ENCODE peak calls at places on chromosomes 4 and X, in six cellular contexts. One of them, this sample, is unnamed.

GRCh38 chr4:55184600-55185523 is 59.5 kb upstream of the KDR start:
- DNase-seq in B cell: no peak
- DNase-seq in tibial nerve: peak; percentile 8
- DNase-seq in brain microvascular endothelial cell: peak; percentile 50
- DNase-seq in epithelial cell of esophagus: peak; percentile 82
- DNase-seq in cardiac fibroblast: peak; percentile 70
- DNase-seq in this sample: peak; percentile 47

GRCh38 chr4:105058177-105058812 is 88.4 kb upstream of the TET2 start:
- DNase-seq in B cell: no peak
- DNase-seq in tibial nerve: no peak
- DNase-seq in brain microvascular endothelial cell: peak; percentile 17
- DNase-seq in epithelial cell of esophagus: peak; percentile 81
- DNase-seq in cardiac fibroblast: peak; percentile 39
- DNase-seq in this sample: peak; percentile 56

GRCh38 chr4:182694551-182694950 is 222.6 kb downstream of the DCTD start:
- DNase-seq in B cell: no peak
- DNase-seq in tibial nerve: no peak
- DNase-seq in brain microvascular endothelial cell: no peak
- DNase-seq in epithelial cell of esophagus: no peak
- DNase-seq in cardiac fibroblast: no peak
- DNase-seq in this sample: no peak

GRCh38 chr4:78768447-78769177 is 7.5 kb upstream of the BMP2K start:
- DNase-seq in B cell: no peak
- DNase-seq in tibial nerve: no peak
- DNase-seq in brain microvascular endothelial cell: peak; percentile 63
- DNase-seq in epithelial cell of esophagus: peak; percentile 75
- DNase-seq in cardiac fibroblast: peak; percentile 63
- DNase-seq in this sample: peak; percentile 31

GRCh38 chr4:183241771-183242170 is 78.3 kb downstream of the CLDN22 start:
- DNase-seq in B cell: no peak
- DNase-seq in tibial nerve: no peak
- DNase-seq in brain microvascular endothelial cell: peak; percentile 18
- DNase-seq in epithelial cell of esophagus: no peak
- DNase-seq in cardiac fibroblast: peak; percentile 57
- DNase-seq in this sample: no peak

GRCh38 chr4:8157496-8157895 is 1.1 kb downstream of the ABLIM2 start:
- DNase-seq in B cell: no peak
- DNase-seq in tibial nerve: no peak
- DNase-seq in brain microvascular endothelial cell: no peak
- DNase-seq in epithelial cell of esophagus: no peak
- DNase-seq in cardiac fibroblast: peak; percentile 15
- DNase-seq in this sample: peak; percentile 74

GRCh38 chrX:45006002-45006800 is 133.2 kb downstream of the KDM6A start:
- DNase-seq in B cell: no peak
- DNase-seq in tibial nerve: no peak
- DNase-seq in brain microvascular endothelial cell: peak; percentile 20
- DNase-seq in epithelial cell of esophagus: peak; percentile 47
- DNase-seq in cardiac fibroblast: peak; percentile 25
- DNase-seq in this sample: peak; percentile 66

GRCh38 chr4:10108818-10109783 is 7.5 kb downstream of the WDR1 start:
- DNase-seq in B cell: no peak
- DNase-seq in tibial nerve: no peak
- DNase-seq in brain microvascular endothelial cell: no peak
- DNase-seq in epithelial cell of esophagus: peak; percentile 94
- DNase-seq in cardiac fibroblast: peak; percentile 53
- DNase-seq in this sample: peak; percentile 72

GRCh38 chr4:151712777-151713176 is 48.0 kb downstream of the GATB start:
- DNase-seq in B cell: no peak
- DNase-seq in tibial nerve: no peak
- DNase-seq in brain microvascular endothelial cell: no peak
- DNase-seq in epithelial cell of esophagus: no peak
- DNase-seq in cardiac fibroblast: no peak
- DNase-seq in this sample: no peak

GRCh38 chrX:107298276-107298675 is 91.9 kb downstream of the DNAAF6 start:
- DNase-seq in B cell: no peak
- DNase-seq in tibial nerve: no peak
- DNase-seq in brain microvascular endothelial cell: no peak
- DNase-seq in epithelial cell of esophagus: no peak
- DNase-seq in cardiac fibroblast: no peak
- DNase-seq in this sample: no peak

DNA sequence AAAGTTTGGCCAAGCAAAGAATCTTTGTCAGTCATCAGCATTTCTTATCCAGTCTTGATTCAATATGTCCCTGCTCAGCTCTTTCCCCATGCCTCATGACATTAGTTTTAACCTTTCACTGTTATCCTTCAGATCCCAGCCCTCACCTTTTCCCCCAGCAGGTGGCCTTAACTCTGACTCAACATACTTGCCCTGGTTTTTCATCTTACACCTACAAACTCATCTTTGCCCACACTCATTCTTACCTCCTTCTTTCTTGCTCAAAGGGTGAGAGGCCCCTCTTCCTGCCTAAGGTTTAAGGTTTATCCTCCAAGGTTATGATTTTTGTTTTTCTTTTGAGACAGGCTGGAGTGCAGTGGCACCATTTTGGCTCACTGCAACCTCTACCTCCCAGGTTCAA is 10.6 kb upstream of the ANXA5 start:
- DNase-seq in B cell: no peak
- DNase-seq in tibial nerve: no peak
- DNase-seq in brain microvascular endothelial cell: no peak
- DNase-seq in epithelial cell of esophagus: no peak
- DNase-seq in cardiac fibroblast: no peak
- DNase-seq in this sample: no peak
- TF ChIP-seq CTCF in B cell: no peak
- TF ChIP-seq CTCF in tibial nerve: no peak
- TF ChIP-seq CTCF in brain microvascular endothelial cell: no peak
- TF ChIP-seq CTCF in epithelial cell of esophagus: no peak
- TF ChIP-seq CTCF in cardiac fibroblast: no peak
- TF ChIP-seq CTCF in this sample: no peak

DNA sequence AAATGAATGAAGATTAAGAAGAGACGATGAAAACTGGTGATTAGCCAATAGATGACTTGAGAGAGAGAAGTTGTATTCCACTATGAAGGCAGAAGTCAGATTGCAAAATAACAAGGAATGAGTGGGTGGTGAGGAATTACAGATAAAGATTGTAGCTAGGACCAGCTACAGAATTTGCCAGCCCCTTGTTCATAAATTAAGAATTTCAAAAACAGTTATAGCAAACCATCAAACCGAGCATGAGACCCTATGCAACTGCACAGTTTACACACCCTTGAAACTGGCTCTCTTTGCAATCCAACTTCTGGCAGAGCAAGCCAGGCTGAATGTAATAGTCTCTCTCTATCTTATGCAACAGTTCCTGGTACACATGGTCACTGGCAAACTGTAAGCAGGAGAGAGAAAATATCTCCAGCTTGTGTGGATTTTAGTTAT is 35.2 kb downstream of the STAP1 start:
- DNase-seq in B cell: no peak
- DNase-seq in tibial nerve: no peak
- DNase-seq in brain microvascular endothelial cell: peak; percentile 11
- DNase-seq in epithelial cell of esophagus: peak; percentile 39
- DNase-seq in cardiac fibroblast: peak; percentile 56
- DNase-seq in this sample: peak; percentile 31
- TF ChIP-seq CTCF in B cell: no peak
- TF ChIP-seq CTCF in tibial nerve: no peak
- TF ChIP-seq CTCF in brain microvascular endothelial cell: no peak
- TF ChIP-seq CTCF in epithelial cell of esophagus: no peak
- TF ChIP-seq CTCF in cardiac fibroblast: no peak
- TF ChIP-seq CTCF in this sample: no peak

DNA sequence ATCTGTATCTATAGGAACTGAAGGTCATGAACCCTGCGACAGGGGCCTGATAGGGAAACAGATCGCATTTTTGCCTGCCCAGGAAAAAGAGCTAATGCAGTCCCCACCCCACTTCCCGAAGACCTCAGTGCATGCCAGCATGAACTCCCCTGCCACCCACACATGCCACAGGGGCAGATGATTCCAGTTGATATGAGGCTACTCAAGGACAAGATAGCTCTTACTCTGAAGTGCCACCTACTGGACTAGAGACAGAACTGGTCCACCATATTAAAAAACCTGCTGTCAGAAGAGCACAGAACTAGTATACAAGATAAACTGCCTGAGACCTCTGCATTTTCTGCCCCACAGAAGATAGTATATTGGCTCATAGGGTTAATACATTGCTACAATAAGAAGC is 68.0 kb downstream of the YIPF7 start:
- DNase-seq in B cell: no peak
- DNase-seq in tibial nerve: no peak
- DNase-seq in brain microvascular endothelial cell: no peak
- DNase-seq in epithelial cell of esophagus: peak; percentile 21
- DNase-seq in cardiac fibroblast: peak; percentile 9
- DNase-seq in this sample: peak; percentile 24
- TF ChIP-seq CTCF in B cell: no peak
- TF ChIP-seq CTCF in tibial nerve: no peak
- TF ChIP-seq CTCF in brain microvascular endothelial cell: no peak
- TF ChIP-seq CTCF in epithelial cell of esophagus: peak; percentile 16
- TF ChIP-seq CTCF in cardiac fibroblast: peak; percentile 18
- TF ChIP-seq CTCF in this sample: peak; percentile 21

DNA sequence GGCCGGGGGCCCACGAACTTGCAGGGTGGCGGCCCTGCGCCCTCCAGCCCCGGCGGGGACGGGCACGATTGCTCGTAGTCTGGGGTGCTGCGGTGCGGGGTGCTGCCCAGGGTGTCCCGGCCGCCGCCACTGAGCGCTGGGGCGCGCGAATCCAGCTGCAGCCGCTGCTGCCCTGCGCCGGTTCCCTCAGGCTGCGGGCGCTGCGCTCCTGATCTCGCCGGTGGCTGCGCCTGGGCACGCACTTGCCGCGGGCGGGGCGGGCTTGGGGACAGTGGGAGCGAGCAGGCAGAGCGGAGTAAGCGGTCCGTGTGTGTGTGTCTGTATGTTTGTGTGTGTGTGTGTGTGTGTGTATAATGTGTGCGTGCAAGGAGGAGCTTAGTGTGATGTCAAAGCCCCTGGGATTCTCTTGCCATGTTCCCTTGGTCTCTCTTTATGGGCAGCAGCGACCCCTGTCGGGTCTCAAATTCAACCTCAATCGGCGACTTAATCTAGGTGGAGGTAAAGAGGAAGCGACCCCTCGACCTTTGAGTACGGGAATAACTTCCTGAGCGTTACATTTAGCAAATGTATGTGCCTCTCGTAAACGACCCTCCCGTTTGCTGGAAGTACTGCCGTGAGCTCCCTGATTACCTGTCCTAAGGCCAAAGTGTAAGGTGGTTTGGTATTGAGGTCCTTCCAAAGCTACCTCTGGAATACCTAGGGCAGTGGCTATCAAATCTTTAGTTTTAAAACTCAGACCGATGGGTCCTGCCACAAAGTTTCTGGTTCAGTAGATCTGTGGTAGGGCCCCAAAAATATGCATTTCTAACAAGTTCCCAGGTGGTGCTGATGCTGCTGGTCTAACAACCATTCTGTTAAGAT is at the start of gene RNF150:
- DNase-seq in B cell: peak; percentile 62
- DNase-seq in tibial nerve: peak; percentile 85
- DNase-seq in brain microvascular endothelial cell: peak; percentile 83
- DNase-seq in epithelial cell of esophagus: peak; percentile 76
- DNase-seq in cardiac fibroblast: peak; percentile 95
- DNase-seq in this sample: peak; percentile 84
- TF ChIP-seq CTCF in B cell: no peak
- TF ChIP-seq CTCF in tibial nerve: peak; percentile 88
- TF ChIP-seq CTCF in brain microvascular endothelial cell: peak; percentile 85
- TF ChIP-seq CTCF in epithelial cell of esophagus: peak; percentile 67
- TF ChIP-seq CTCF in cardiac fibroblast: peak; percentile 73
- TF ChIP-seq CTCF in this sample: peak; percentile 67

GRCh38 chrX:13752141-13752540 is 17.6 kb downstream of the OFD1 start:
- DNase-seq in B cell: no peak
- DNase-seq in tibial nerve: no peak
- DNase-seq in brain microvascular endothelial cell: no peak
- DNase-seq in epithelial cell of esophagus: peak; percentile 47
- DNase-seq in cardiac fibroblast: no peak
- DNase-seq in this sample: no peak

GRCh38 chrX:13750204-13750603 is 15.7 kb downstream of the OFD1 start:
- DNase-seq in B cell: no peak
- DNase-seq in tibial nerve: no peak
- DNase-seq in brain microvascular endothelial cell: peak; percentile 49
- DNase-seq in epithelial cell of esophagus: peak; percentile 59
- DNase-seq in cardiac fibroblast: peak; percentile 67
- DNase-seq in this sample: peak; percentile 77

GRCh38 chrX:13750812-13751211 is 16.3 kb downstream of the OFD1 start:
- DNase-seq in B cell: no peak
- DNase-seq in tibial nerve: no peak
- DNase-seq in brain microvascular endothelial cell: no peak
- DNase-seq in epithelial cell of esophagus: no peak
- DNase-seq in cardiac fibroblast: no peak
- DNase-seq in this sample: no peak

GRCh38 chrX:13748486-13748885 is 13.9 kb downstream of the OFD1 start:
- DNase-seq in B cell: no peak
- DNase-seq in tibial nerve: no peak
- DNase-seq in brain microvascular endothelial cell: no peak
- DNase-seq in epithelial cell of esophagus: no peak
- DNase-seq in cardiac fibroblast: peak; percentile 39
- DNase-seq in this sample: no peak

DNA sequence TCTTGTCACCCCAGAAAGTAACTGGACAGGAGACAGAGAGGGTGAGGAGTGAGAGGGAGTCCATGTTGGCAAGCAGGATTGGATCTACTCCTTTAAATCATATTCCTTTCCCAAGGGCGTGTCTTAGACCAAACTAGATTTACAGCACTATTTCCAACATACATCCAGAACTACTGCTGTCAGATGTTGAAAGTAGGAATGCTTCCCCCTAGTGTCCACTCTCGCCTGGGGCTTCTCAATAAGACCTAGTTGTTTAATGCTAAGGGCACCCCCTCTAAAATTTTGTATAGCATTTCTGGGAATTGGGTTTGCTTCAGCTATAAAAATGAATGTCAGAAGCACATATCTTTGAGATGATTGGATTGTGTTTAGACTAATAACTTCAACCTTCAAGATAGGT is 13.3 kb downstream of the OFD1 start:
- DNase-seq in B cell: no peak
- DNase-seq in tibial nerve: peak; percentile 65
- DNase-seq in brain microvascular endothelial cell: peak; percentile 39
- DNase-seq in epithelial cell of esophagus: peak; percentile 67
- DNase-seq in cardiac fibroblast: peak; percentile 78
- DNase-seq in this sample: peak; percentile 71
- TF ChIP-seq CTCF in B cell: peak; percentile 18
- TF ChIP-seq CTCF in tibial nerve: no peak
- TF ChIP-seq CTCF in brain microvascular endothelial cell: peak; percentile 75
- TF ChIP-seq CTCF in epithelial cell of esophagus: peak; percentile 53
- TF ChIP-seq CTCF in cardiac fibroblast: peak; percentile 52
- TF ChIP-seq CTCF in this sample: peak; percentile 48

DNA sequence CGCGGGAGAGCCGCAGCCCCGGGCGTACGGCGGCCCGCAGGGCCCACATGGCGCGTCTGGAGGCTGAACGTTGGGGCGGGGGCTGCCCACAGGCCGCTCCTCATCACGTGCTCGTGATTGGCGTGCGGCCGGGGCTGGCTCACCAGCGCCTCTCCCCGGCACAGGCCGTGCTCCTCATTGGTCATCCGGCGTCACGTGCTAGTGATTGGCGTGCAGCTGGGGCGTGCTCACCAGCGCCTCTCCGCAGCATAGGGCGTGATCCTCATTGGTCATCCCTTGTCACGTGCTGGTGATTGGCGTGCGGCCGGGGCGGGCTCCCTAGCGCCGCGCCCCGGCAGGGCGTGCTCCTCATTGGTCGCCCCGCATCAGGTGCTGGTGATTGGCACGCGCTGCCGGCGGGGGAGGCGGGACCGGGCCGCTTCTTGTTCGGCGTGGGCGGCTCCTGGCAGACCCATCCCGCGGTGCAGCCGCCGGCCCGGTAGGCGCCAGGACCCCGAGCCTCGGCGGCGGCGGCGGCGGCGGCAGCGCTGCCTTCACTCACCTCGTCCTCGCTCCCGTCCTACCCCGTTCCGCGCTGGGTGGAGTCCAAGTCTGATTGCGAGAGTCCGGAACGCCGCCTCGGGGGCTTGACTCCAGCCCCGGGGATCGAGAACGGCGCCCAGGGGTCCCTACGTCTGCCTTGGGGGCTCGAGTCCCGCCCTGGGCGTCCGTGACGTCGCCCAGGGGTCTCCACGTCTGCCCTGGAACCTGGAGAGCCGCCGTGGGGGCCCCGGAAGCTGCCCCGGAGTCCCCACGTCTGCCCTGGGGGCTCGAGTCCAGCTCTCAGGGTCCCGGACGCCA is at the start of gene GTPBP6:
- DNase-seq in B cell: peak; percentile 95
- DNase-seq in tibial nerve: peak; percentile 99
- DNase-seq in brain microvascular endothelial cell: peak; percentile 99
- DNase-seq in epithelial cell of esophagus: peak; percentile 100
- DNase-seq in cardiac fibroblast: peak; percentile 100
- DNase-seq in this sample: peak; percentile 99
- TF ChIP-seq CTCF in B cell: no peak
- TF ChIP-seq CTCF in tibial nerve: peak; percentile 60
- TF ChIP-seq CTCF in brain microvascular endothelial cell: peak; percentile 38
- TF ChIP-seq CTCF in epithelial cell of esophagus: peak; percentile 15
- TF ChIP-seq CTCF in cardiac fibroblast: peak; percentile 12
- TF ChIP-seq CTCF in this sample: no peak

This sample was measured in MCF 10A.